ENCODE peak calls at places on chromosomes 4 and X, in nine cellular contexts. One of them, this sample, is unnamed. For H3K4me1, the result is how much of the 10 kb centered on the place peaks cover.

GRCh38 chrX:132671229-132671641 is 182.4 kb upstream of the MBNL3 start:
- DNase-seq in NT2/D1: peak
- DNase-seq in ovary: no peak
- DNase-seq in A549: no peak
- DNase-seq in fibroblast of lung: no peak
- DNase-seq in heart left ventricle: no peak
- DNase-seq in breast epithelium: no peak
- DNase-seq in stomach: no peak
- DNase-seq in tibial artery: no peak
- DNase-seq in this sample: no peak

GRCh38 chr4:47704693-47705325 is 133.1 kb downstream of the CORIN start:
- DNase-seq in NT2/D1: peak
- DNase-seq in ovary: no peak
- DNase-seq in A549: peak
- DNase-seq in fibroblast of lung: peak
- DNase-seq in heart left ventricle: peak
- DNase-seq in breast epithelium: no peak
- DNase-seq in stomach: peak
- DNase-seq in tibial artery: no peak
- DNase-seq in this sample: no peak

GRCh38 chr4:37246891-37247290 is 2.3 kb downstream of the NWD2 start:
- DNase-seq in NT2/D1: no peak
- DNase-seq in ovary: no peak
- DNase-seq in A549: no peak
- DNase-seq in fibroblast of lung: no peak
- DNase-seq in heart left ventricle: no peak
- DNase-seq in breast epithelium: no peak
- DNase-seq in stomach: no peak
- DNase-seq in tibial artery: no peak
- DNase-seq in this sample: no peak

GRCh38 chr4:174036563-174036962 is 246.9 kb downstream of the FBXO8 start:
- DNase-seq in NT2/D1: no peak
- DNase-seq in ovary: no peak
- DNase-seq in A549: no peak
- DNase-seq in fibroblast of lung: no peak
- DNase-seq in heart left ventricle: no peak
- DNase-seq in breast epithelium: no peak
- DNase-seq in stomach: no peak
- DNase-seq in tibial artery: no peak
- DNase-seq in this sample: no peak

GRCh38 chr4:119240128-119240527 is 27.6 kb downstream of the USP53 start:
- DNase-seq in NT2/D1: no peak
- DNase-seq in ovary: no peak
- DNase-seq in A549: no peak
- DNase-seq in fibroblast of lung: no peak
- DNase-seq in heart left ventricle: no peak
- DNase-seq in breast epithelium: no peak
- DNase-seq in stomach: no peak
- DNase-seq in tibial artery: no peak
- DNase-seq in this sample: no peak

GRCh38 chrX:42976729-42977366 is 198.9 kb upstream of the PPP1R2C start:
- DNase-seq in NT2/D1: no peak
- DNase-seq in ovary: no peak
- DNase-seq in A549: peak
- DNase-seq in fibroblast of lung: no peak
- DNase-seq in heart left ventricle: no peak
- DNase-seq in breast epithelium: no peak
- DNase-seq in stomach: peak
- DNase-seq in tibial artery: no peak
- DNase-seq in this sample: no peak

GRCh38 chr4:38574559-38575333 is 89.3 kb upstream of the KLF3 start:
- DNase-seq in NT2/D1: no peak
- DNase-seq in ovary: no peak
- DNase-seq in A549: no peak
- DNase-seq in fibroblast of lung: no peak
- DNase-seq in heart left ventricle: no peak
- DNase-seq in breast epithelium: no peak
- DNase-seq in stomach: no peak
- DNase-seq in tibial artery: no peak
- DNase-seq in this sample: no peak

GRCh38 chr4:55949480-55949802 is 696 bp downstream of the CEP135 start:
- DNase-seq in NT2/D1: no peak
- DNase-seq in ovary: no peak
- DNase-seq in A549: no peak
- DNase-seq in fibroblast of lung: no peak
- DNase-seq in heart left ventricle: no peak
- DNase-seq in breast epithelium: no peak
- DNase-seq in stomach: no peak
- DNase-seq in tibial artery: no peak
- DNase-seq in this sample: no peak

GRCh38 chr4:78297075-78297815 is 240.1 kb downstream of the FRAS1 start:
- DNase-seq in NT2/D1: no peak
- DNase-seq in ovary: no peak
- DNase-seq in A549: no peak
- DNase-seq in fibroblast of lung: peak
- DNase-seq in heart left ventricle: no peak
- DNase-seq in breast epithelium: no peak
- DNase-seq in stomach: no peak
- DNase-seq in tibial artery: no peak
- DNase-seq in this sample: no peak

GRCh38 chrX:1093112-1093511 is 119.3 kb downstream of the CRLF2 start:
- DNase-seq in NT2/D1: no peak
- DNase-seq in ovary: no peak
- DNase-seq in A549: no peak
- DNase-seq in fibroblast of lung: no peak
- DNase-seq in heart left ventricle: no peak
- DNase-seq in breast epithelium: peak
- DNase-seq in stomach: no peak
- DNase-seq in tibial artery: no peak
- DNase-seq in this sample: peak
- H3K4me1 ChIP-seq in NT2/D1: under half
- H3K4me1 ChIP-seq in ovary: under half
- H3K4me1 ChIP-seq in A549: under half
- H3K4me1 ChIP-seq in fibroblast of lung: under half
- H3K4me1 ChIP-seq in heart left ventricle: under half
- H3K4me1 ChIP-seq in breast epithelium: under half
- H3K4me1 ChIP-seq in stomach: under half
- H3K4me1 ChIP-seq in tibial artery: under half
- H3K4me1 ChIP-seq in this sample: under half

DNA sequence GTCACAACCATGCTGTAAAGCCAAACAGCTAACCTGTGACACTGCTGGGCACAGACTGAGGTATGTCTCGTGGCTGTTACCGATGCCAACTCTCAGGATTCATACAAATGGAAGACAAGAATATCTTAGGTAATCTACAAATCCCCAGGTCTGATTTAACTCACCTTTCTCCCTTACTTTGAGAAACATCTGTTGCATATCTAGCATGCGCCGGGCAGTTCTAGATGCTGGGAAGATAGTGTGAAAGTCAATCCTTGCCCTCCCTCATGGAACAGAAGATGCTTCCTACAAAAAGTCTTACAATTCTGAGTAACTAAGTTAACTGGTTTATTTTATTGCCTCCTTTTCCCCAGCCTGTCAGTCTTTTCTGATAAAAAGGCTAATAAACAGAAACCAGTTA is 212.2 kb upstream of the FAT1 start:
- DNase-seq in NT2/D1: no peak
- DNase-seq in ovary: no peak
- DNase-seq in A549: no peak
- DNase-seq in fibroblast of lung: no peak
- DNase-seq in heart left ventricle: no peak
- DNase-seq in breast epithelium: no peak
- DNase-seq in stomach: no peak
- DNase-seq in tibial artery: no peak
- DNase-seq in this sample: no peak
- H3K4me1 ChIP-seq in NT2/D1: under half
- H3K4me1 ChIP-seq in ovary: under half
- H3K4me1 ChIP-seq in A549: under half
- H3K4me1 ChIP-seq in fibroblast of lung: under half
- H3K4me1 ChIP-seq in heart left ventricle: under half
- H3K4me1 ChIP-seq in breast epithelium: under half
- H3K4me1 ChIP-seq in stomach: under half
- H3K4me1 ChIP-seq in tibial artery: under half
- H3K4me1 ChIP-seq in this sample: under half

GRCh38 chrX:45807572-45808425 is 607.1 kb upstream of the DIPK2B start:
- DNase-seq in NT2/D1: no peak
- DNase-seq in ovary: no peak
- DNase-seq in A549: peak
- DNase-seq in fibroblast of lung: peak
- DNase-seq in heart left ventricle: no peak
- DNase-seq in breast epithelium: no peak
- DNase-seq in stomach: no peak
- DNase-seq in tibial artery: no peak
- DNase-seq in this sample: peak

GRCh38 chrX:45803383-45803921 is 602.8 kb upstream of the DIPK2B start:
- DNase-seq in NT2/D1: no peak
- DNase-seq in ovary: no peak
- DNase-seq in A549: peak
- DNase-seq in fibroblast of lung: peak
- DNase-seq in heart left ventricle: no peak
- DNase-seq in breast epithelium: no peak
- DNase-seq in stomach: no peak
- DNase-seq in tibial artery: no peak
- DNase-seq in this sample: no peak

GRCh38 chrX:45811307-45811706 is 610.6 kb upstream of the DIPK2B start:
- DNase-seq in NT2/D1: no peak
- DNase-seq in ovary: no peak
- DNase-seq in A549: no peak
- DNase-seq in fibroblast of lung: no peak
- DNase-seq in heart left ventricle: no peak
- DNase-seq in breast epithelium: no peak
- DNase-seq in stomach: no peak
- DNase-seq in tibial artery: no peak
- DNase-seq in this sample: no peak

GRCh38 chrX:45801554-45801953 is 600.9 kb upstream of the DIPK2B start:
- DNase-seq in NT2/D1: no peak
- DNase-seq in ovary: no peak
- DNase-seq in A549: peak
- DNase-seq in fibroblast of lung: peak
- DNase-seq in heart left ventricle: no peak
- DNase-seq in breast epithelium: no peak
- DNase-seq in stomach: no peak
- DNase-seq in tibial artery: no peak
- DNase-seq in this sample: peak

GRCh38 chrX:45806410-45807121 is 605.9 kb upstream of the DIPK2B start:
- DNase-seq in NT2/D1: no peak
- DNase-seq in ovary: no peak
- DNase-seq in A549: peak
- DNase-seq in fibroblast of lung: peak
- DNase-seq in heart left ventricle: no peak
- DNase-seq in breast epithelium: no peak
- DNase-seq in stomach: no peak
- DNase-seq in tibial artery: no peak
- DNase-seq in this sample: peak
- H3K4me1 ChIP-seq in NT2/D1: under half
- H3K4me1 ChIP-seq in ovary: under half
- H3K4me1 ChIP-seq in A549: half or more
- H3K4me1 ChIP-seq in fibroblast of lung: under half
- H3K4me1 ChIP-seq in heart left ventricle: under half
- H3K4me1 ChIP-seq in breast epithelium: under half
- H3K4me1 ChIP-seq in stomach: under half
- H3K4me1 ChIP-seq in tibial artery: under half
- H3K4me1 ChIP-seq in this sample: half or more

GRCh38 chrX:37812110-37812509 is 32.3 kb downstream of the CYBB start:
- DNase-seq in NT2/D1: no peak
- DNase-seq in ovary: no peak
- DNase-seq in A549: no peak
- DNase-seq in fibroblast of lung: no peak
- DNase-seq in heart left ventricle: no peak
- DNase-seq in breast epithelium: no peak
- DNase-seq in stomach: no peak
- DNase-seq in tibial artery: no peak
- DNase-seq in this sample: no peak
- H3K4me1 ChIP-seq in NT2/D1: under half
- H3K4me1 ChIP-seq in ovary: under half
- H3K4me1 ChIP-seq in A549: under half
- H3K4me1 ChIP-seq in fibroblast of lung: under half
- H3K4me1 ChIP-seq in heart left ventricle: under half
- H3K4me1 ChIP-seq in breast epithelium: under half
- H3K4me1 ChIP-seq in stomach: under half
- H3K4me1 ChIP-seq in tibial artery: under half
- H3K4me1 ChIP-seq in this sample: under half

DNA sequence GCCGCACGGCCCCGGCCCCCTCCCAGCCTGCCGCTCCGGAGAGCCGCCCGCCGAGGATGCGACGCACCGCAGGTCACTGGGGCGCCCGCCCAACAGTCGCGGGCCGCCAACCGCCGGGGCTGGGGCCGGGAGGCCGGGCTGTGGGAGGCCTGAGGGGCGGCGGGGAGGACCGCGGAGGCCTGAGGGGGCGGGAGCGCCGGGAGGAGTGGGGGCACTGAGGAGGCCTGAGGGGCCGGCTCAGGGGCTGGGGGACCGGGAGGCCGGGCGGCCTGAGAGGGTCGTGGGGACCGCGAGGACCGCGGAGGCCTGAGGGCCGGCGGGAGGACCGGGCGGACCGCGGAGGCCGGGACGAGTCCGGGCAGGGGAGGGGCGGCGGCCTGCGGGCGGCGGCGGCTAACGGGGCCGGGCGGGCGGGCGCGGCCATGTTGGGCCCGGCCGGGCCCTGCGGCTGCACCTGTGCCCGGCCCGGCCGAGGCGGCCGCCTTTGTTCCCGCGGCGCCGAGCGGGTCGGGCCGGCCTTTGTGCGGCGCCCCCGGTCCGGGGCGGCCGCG is 353 bp downstream of the NSD2 start:
- DNase-seq in NT2/D1: no peak
- DNase-seq in ovary: peak
- DNase-seq in A549: peak
- DNase-seq in fibroblast of lung: no peak
- DNase-seq in heart left ventricle: peak
- DNase-seq in breast epithelium: no peak
- DNase-seq in stomach: no peak
- DNase-seq in tibial artery: no peak
- DNase-seq in this sample: no peak
- H3K4me1 ChIP-seq in NT2/D1: under half
- H3K4me1 ChIP-seq in ovary: under half
- H3K4me1 ChIP-seq in A549: under half
- H3K4me1 ChIP-seq in fibroblast of lung: under half
- H3K4me1 ChIP-seq in heart left ventricle: under half
- H3K4me1 ChIP-seq in breast epithelium: under half
- H3K4me1 ChIP-seq in stomach: under half
- H3K4me1 ChIP-seq in tibial artery: under half
- H3K4me1 ChIP-seq in this sample: under half

DNA sequence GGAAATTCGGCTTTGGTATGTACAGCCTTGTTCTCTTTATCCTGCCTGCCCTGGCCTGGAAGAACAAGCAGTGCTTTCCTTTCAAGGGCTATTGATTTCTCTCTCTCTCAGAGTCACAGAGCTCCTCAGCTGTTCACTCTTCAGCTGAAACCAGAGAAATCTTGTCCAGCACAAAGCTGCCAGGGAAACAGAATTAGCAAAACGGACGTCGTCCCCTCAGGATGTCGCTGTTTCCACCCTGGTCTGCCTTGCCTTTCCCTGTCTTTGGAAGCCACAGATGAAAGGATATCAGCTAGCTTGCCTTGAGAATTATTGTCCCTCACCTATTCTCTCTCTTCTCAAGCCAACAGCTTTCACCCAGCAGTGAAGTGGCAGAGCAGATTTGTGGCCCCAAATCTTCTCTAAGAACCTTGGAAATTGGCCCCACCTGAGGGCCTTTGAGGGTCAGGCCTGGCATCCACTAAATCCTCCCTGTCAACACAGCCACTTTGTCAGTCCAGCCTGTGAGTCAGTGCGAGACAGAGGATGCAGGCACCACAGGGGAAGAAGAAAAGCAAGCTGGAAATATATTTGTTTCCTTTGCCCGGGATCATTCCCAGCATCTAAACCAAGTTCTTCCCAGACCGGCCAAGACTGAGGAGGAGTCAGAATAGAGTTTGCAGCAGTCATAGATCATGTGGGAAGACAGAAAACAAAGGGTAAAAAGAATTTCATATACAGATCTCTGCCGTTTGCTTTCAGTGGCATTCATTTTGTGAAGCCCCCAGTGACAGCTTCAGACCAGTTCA is 63.8 kb upstream of the MTM1 start:
- DNase-seq in NT2/D1: no peak
- DNase-seq in ovary: no peak
- DNase-seq in A549: no peak
- DNase-seq in fibroblast of lung: no peak
- DNase-seq in heart left ventricle: no peak
- DNase-seq in breast epithelium: no peak
- DNase-seq in stomach: no peak
- DNase-seq in tibial artery: no peak
- DNase-seq in this sample: no peak
- H3K4me1 ChIP-seq in NT2/D1: under half
- H3K4me1 ChIP-seq in ovary: under half
- H3K4me1 ChIP-seq in A549: under half
- H3K4me1 ChIP-seq in fibroblast of lung: under half
- H3K4me1 ChIP-seq in heart left ventricle: under half
- H3K4me1 ChIP-seq in breast epithelium: under half
- H3K4me1 ChIP-seq in stomach: under half
- H3K4me1 ChIP-seq in tibial artery: under half
- H3K4me1 ChIP-seq in this sample: under half

This sample was measured in CD4-positive, alpha-beta memory T cell.